ENCODE peak calls at places on chromosomes 1 and 21, in five cellular contexts. One of them, this sample, is unnamed.

GRCh38 chr1:48943393-48943792 is 166.7 kb upstream of the BEND5 start:
- DNase-seq in breast epithelium: no peak
- DNase-seq in epithelial cell of proximal tubule: no peak
- DNase-seq in BE2C: no peak
- DNase-seq in lower lobe of right lung: no peak
- DNase-seq in this sample: no peak

GRCh38 chr1:52334906-52335528 is 31.0 kb downstream of the CC2D1B start:
- DNase-seq in breast epithelium: no peak
- DNase-seq in epithelial cell of proximal tubule: no peak
- DNase-seq in BE2C: no peak
- DNase-seq in lower lobe of right lung: no peak
- DNase-seq in this sample: no peak

GRCh38 chr1:24172598-24172997 is 14.5 kb downstream of the IFNLR1 start:
- DNase-seq in breast epithelium: no peak
- DNase-seq in epithelial cell of proximal tubule: no peak
- DNase-seq in BE2C: no peak
- DNase-seq in lower lobe of right lung: no peak
- DNase-seq in this sample: no peak

GRCh38 chr21:38956006-38956405 is 150.3 kb downstream of the ETS2 start:
- DNase-seq in breast epithelium: no peak
- DNase-seq in epithelial cell of proximal tubule: no peak
- DNase-seq in BE2C: no peak
- DNase-seq in lower lobe of right lung: no peak
- DNase-seq in this sample: no peak

GRCh38 chr1:16076003-16076870 is 2.8 kb upstream of the FAM131C start:
- DNase-seq in breast epithelium: no peak
- DNase-seq in epithelial cell of proximal tubule: peak; percentile 62
- DNase-seq in BE2C: peak; percentile 56
- DNase-seq in lower lobe of right lung: no peak
- DNase-seq in this sample: no peak

GRCh38 chr1:21537932-21538630 is 28.9 kb downstream of the ALPL start:
- DNase-seq in breast epithelium: no peak
- DNase-seq in epithelial cell of proximal tubule: no peak
- DNase-seq in BE2C: no peak
- DNase-seq in lower lobe of right lung: no peak
- DNase-seq in this sample: no peak

GRCh38 chr1:240599299-240599698 is 12.7 kb downstream of the GREM2 start:
- DNase-seq in breast epithelium: no peak
- DNase-seq in epithelial cell of proximal tubule: no peak
- DNase-seq in BE2C: no peak
- DNase-seq in lower lobe of right lung: no peak
- DNase-seq in this sample: no peak

GRCh38 chr1:53359225-53359933 is 31.5 kb upstream of the LRP8 start:
- DNase-seq in breast epithelium: no peak
- DNase-seq in epithelial cell of proximal tubule: no peak
- DNase-seq in BE2C: no peak
- DNase-seq in lower lobe of right lung: no peak
- DNase-seq in this sample: no peak

GRCh38 chr1:100713636-100714035 is 5.9 kb upstream of the VCAM1 start:
- DNase-seq in breast epithelium: no peak
- DNase-seq in epithelial cell of proximal tubule: no peak
- DNase-seq in BE2C: no peak
- DNase-seq in lower lobe of right lung: no peak
- DNase-seq in this sample: no peak

GRCh38 chr1:169899519-169900217 is 6.0 kb upstream of the SCYL3 start:
- DNase-seq in breast epithelium: no peak
- DNase-seq in epithelial cell of proximal tubule: no peak
- DNase-seq in BE2C: no peak
- DNase-seq in lower lobe of right lung: no peak
- DNase-seq in this sample: no peak

GRCh38 chr1:83028467-83028866 is 970.5 kb downstream of the TTLL7 start:
- DNase-seq in breast epithelium: no peak
- DNase-seq in epithelial cell of proximal tubule: no peak
- DNase-seq in BE2C: no peak
- DNase-seq in lower lobe of right lung: no peak
- DNase-seq in this sample: no peak

GRCh38 chr1:150548632-150549495 is at the start of gene ADAMTSL4:
- DNase-seq in breast epithelium: no peak
- DNase-seq in epithelial cell of proximal tubule: no peak
- DNase-seq in BE2C: peak; percentile 70
- DNase-seq in lower lobe of right lung: peak; percentile 86
- DNase-seq in this sample: no peak

GRCh38 chr1:54378884-54379445 is 27.2 kb downstream of the SSBP3 start:
- DNase-seq in breast epithelium: no peak
- DNase-seq in epithelial cell of proximal tubule: no peak
- DNase-seq in BE2C: no peak
- DNase-seq in lower lobe of right lung: no peak
- DNase-seq in this sample: no peak

GRCh38 chr1:224707849-224708725 is 92.0 kb downstream of the CNIH3 start:
- DNase-seq in breast epithelium: no peak
- DNase-seq in epithelial cell of proximal tubule: no peak
- DNase-seq in BE2C: no peak
- DNase-seq in lower lobe of right lung: peak; percentile 64
- DNase-seq in this sample: no peak

GRCh38 chr1:70656371-70656770 is 245.3 kb downstream of the CTH start:
- DNase-seq in breast epithelium: no peak
- DNase-seq in epithelial cell of proximal tubule: no peak
- DNase-seq in BE2C: no peak
- DNase-seq in lower lobe of right lung: no peak
- DNase-seq in this sample: no peak

GRCh38 chr1:172699111-172699510 is 40.2 kb downstream of the FASLG start:
- DNase-seq in breast epithelium: no peak
- DNase-seq in epithelial cell of proximal tubule: no peak
- DNase-seq in BE2C: no peak
- DNase-seq in lower lobe of right lung: no peak
- DNase-seq in this sample: peak; percentile 73

GRCh38 chr1:2814511-2815075 is 13.1 kb upstream of the TTC34 start:
- DNase-seq in breast epithelium: no peak
- DNase-seq in epithelial cell of proximal tubule: no peak
- DNase-seq in BE2C: no peak
- DNase-seq in lower lobe of right lung: no peak
- DNase-seq in this sample: no peak

DNA sequence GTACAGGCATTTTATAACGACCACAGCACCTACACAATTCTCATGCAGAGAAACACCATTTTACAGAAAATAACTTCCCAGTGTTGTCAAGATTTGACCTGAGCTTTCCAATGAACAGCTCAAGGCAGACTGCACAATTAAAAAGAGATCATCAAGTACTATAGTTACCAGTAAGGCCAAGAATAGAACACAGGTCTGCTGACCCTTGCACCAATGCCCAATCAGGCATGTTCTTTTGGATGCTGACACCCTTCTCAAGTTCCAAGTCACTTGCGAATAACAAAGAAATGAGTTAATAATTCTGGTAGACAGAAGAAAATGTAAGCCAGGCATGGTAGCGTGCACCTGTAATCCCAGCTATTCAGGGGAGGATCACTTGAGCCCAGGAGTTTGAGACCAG is 101.9 kb downstream of the SLC45A1 start:
- DNase-seq in breast epithelium: no peak
- DNase-seq in epithelial cell of proximal tubule: peak; percentile 92
- DNase-seq in BE2C: no peak
- DNase-seq in lower lobe of right lung: no peak
- DNase-seq in this sample: no peak
- H3K4me3 ChIP-seq in breast epithelium: peak overlapping the region; percentile 97
- H3K4me3 ChIP-seq in epithelial cell of proximal tubule: peak overlapping the region; percentile 63
- H3K4me3 ChIP-seq in BE2C: no peak overlapping the region
- H3K4me3 ChIP-seq in lower lobe of right lung: peak overlapping the region; percentile 71
- H3K4me3 ChIP-seq in this sample: peak overlapping the region; percentile 94

GRCh38 chr1:111568160-111568559 is 51.4 kb upstream of the RAP1A start:
- DNase-seq in breast epithelium: no peak
- DNase-seq in epithelial cell of proximal tubule: no peak
- DNase-seq in BE2C: no peak
- DNase-seq in lower lobe of right lung: no peak
- DNase-seq in this sample: no peak

GRCh38 chr1:111561328-111561727 is 57.9 kb upstream of the ADORA3 start:
- DNase-seq in breast epithelium: no peak
- DNase-seq in epithelial cell of proximal tubule: no peak
- DNase-seq in BE2C: no peak
- DNase-seq in lower lobe of right lung: no peak
- DNase-seq in this sample: no peak

GRCh38 chr1:111563619-111564018 is 56.0 kb upstream of the RAP1A start:
- DNase-seq in breast epithelium: no peak
- DNase-seq in epithelial cell of proximal tubule: no peak
- DNase-seq in BE2C: no peak
- DNase-seq in lower lobe of right lung: no peak
- DNase-seq in this sample: no peak

GRCh38 chr1:111565957-111566356 is 53.6 kb upstream of the RAP1A start:
- DNase-seq in breast epithelium: no peak
- DNase-seq in epithelial cell of proximal tubule: no peak
- DNase-seq in BE2C: no peak
- DNase-seq in lower lobe of right lung: no peak
- DNase-seq in this sample: no peak

DNA sequence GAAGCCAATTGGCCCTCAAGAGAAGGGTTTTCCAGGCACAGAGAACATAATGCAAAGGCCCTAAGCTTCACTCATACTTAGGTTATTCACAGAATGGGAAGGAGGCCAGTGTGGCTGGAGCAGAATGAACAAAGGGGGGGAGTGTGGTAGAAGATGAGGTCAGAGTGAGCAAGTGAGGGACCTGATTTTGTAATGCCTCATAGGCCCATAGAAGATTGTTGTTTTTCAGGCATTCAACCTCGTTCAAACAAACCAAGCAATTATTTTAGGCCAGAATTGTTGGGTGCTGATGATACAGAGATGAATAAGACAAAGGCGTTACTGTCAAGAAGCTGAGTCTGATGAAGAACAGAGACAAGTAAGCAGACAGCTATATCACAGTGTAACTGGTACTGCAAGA is 54.5 kb upstream of the RAP1A start:
- DNase-seq in breast epithelium: no peak
- DNase-seq in epithelial cell of proximal tubule: no peak
- DNase-seq in BE2C: no peak
- DNase-seq in lower lobe of right lung: no peak
- DNase-seq in this sample: no peak
- H3K4me3 ChIP-seq in breast epithelium: no peak overlapping the region
- H3K4me3 ChIP-seq in epithelial cell of proximal tubule: no peak overlapping the region
- H3K4me3 ChIP-seq in BE2C: no peak overlapping the region
- H3K4me3 ChIP-seq in lower lobe of right lung: no peak overlapping the region
- H3K4me3 ChIP-seq in this sample: no peak overlapping the region

GRCh38 chr1:201631037-201631436 is 92.1 kb downstream of the NAV1 start:
- DNase-seq in breast epithelium: no peak
- DNase-seq in epithelial cell of proximal tubule: no peak
- DNase-seq in BE2C: no peak
- DNase-seq in lower lobe of right lung: no peak
- DNase-seq in this sample: no peak

GRCh38 chr1:201633297-201633696 is 94.4 kb downstream of the NAV1 start:
- DNase-seq in breast epithelium: no peak
- DNase-seq in epithelial cell of proximal tubule: no peak
- DNase-seq in BE2C: no peak
- DNase-seq in lower lobe of right lung: no peak
- DNase-seq in this sample: no peak

GRCh38 chr1:201628490-201628889 is 89.6 kb downstream of the NAV1 start:
- DNase-seq in breast epithelium: no peak
- DNase-seq in epithelial cell of proximal tubule: no peak
- DNase-seq in BE2C: peak; percentile 53
- DNase-seq in lower lobe of right lung: no peak
- DNase-seq in this sample: no peak

GRCh38 chr1:201632364-201632952 is 93.5 kb downstream of the NAV1 start:
- DNase-seq in breast epithelium: no peak
- DNase-seq in epithelial cell of proximal tubule: no peak
- DNase-seq in BE2C: no peak
- DNase-seq in lower lobe of right lung: no peak
- DNase-seq in this sample: no peak

GRCh38 chr1:201630582-201630981 is 91.7 kb downstream of the NAV1 start:
- DNase-seq in breast epithelium: no peak
- DNase-seq in epithelial cell of proximal tubule: no peak
- DNase-seq in BE2C: no peak
- DNase-seq in lower lobe of right lung: no peak
- DNase-seq in this sample: no peak
- H3K4me3 ChIP-seq in breast epithelium: no peak overlapping the region
- H3K4me3 ChIP-seq in epithelial cell of proximal tubule: no peak overlapping the region
- H3K4me3 ChIP-seq in BE2C: no peak overlapping the region
- H3K4me3 ChIP-seq in lower lobe of right lung: no peak overlapping the region
- H3K4me3 ChIP-seq in this sample: no peak overlapping the region

GRCh38 chr1:85583355-85584263 is 3.0 kb downstream of the CCN1 start:
- DNase-seq in breast epithelium: no peak
- DNase-seq in epithelial cell of proximal tubule: no peak
- DNase-seq in BE2C: no peak
- DNase-seq in lower lobe of right lung: no peak
- DNase-seq in this sample: no peak
- H3K4me3 ChIP-seq in breast epithelium: peak overlapping the region; percentile 68
- H3K4me3 ChIP-seq in epithelial cell of proximal tubule: peak overlapping the region; percentile 92
- H3K4me3 ChIP-seq in BE2C: no peak overlapping the region
- H3K4me3 ChIP-seq in lower lobe of right lung: peak overlapping the region; percentile 67
- H3K4me3 ChIP-seq in this sample: no peak overlapping the region

DNA sequence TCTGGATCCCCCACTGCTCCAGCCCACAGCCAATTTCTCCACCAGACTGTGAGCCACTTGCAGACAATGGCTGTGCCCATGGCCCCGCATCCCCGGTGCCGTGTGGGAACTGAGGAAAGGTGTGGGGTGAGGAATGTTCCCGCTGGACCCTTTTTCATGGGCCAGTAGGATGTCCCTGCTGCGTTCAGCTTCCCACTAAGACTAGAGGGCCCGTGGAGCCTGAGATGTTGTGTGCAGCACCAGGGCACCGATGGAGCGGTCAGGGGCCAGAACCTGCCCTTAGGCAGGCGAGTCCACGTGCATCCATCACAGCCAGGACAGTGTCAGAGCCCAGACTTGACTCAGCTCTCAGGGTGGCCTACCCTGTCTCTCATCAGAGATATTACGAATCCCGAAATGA is 105.7 kb upstream of the COL6A1 start:
- DNase-seq in breast epithelium: no peak
- DNase-seq in epithelial cell of proximal tubule: no peak
- DNase-seq in BE2C: peak; percentile 12
- DNase-seq in lower lobe of right lung: no peak
- DNase-seq in this sample: no peak
- H3K4me3 ChIP-seq in breast epithelium: no peak overlapping the region
- H3K4me3 ChIP-seq in epithelial cell of proximal tubule: no peak overlapping the region
- H3K4me3 ChIP-seq in BE2C: no peak overlapping the region
- H3K4me3 ChIP-seq in lower lobe of right lung: no peak overlapping the region
- H3K4me3 ChIP-seq in this sample: no peak overlapping the region

DNA sequence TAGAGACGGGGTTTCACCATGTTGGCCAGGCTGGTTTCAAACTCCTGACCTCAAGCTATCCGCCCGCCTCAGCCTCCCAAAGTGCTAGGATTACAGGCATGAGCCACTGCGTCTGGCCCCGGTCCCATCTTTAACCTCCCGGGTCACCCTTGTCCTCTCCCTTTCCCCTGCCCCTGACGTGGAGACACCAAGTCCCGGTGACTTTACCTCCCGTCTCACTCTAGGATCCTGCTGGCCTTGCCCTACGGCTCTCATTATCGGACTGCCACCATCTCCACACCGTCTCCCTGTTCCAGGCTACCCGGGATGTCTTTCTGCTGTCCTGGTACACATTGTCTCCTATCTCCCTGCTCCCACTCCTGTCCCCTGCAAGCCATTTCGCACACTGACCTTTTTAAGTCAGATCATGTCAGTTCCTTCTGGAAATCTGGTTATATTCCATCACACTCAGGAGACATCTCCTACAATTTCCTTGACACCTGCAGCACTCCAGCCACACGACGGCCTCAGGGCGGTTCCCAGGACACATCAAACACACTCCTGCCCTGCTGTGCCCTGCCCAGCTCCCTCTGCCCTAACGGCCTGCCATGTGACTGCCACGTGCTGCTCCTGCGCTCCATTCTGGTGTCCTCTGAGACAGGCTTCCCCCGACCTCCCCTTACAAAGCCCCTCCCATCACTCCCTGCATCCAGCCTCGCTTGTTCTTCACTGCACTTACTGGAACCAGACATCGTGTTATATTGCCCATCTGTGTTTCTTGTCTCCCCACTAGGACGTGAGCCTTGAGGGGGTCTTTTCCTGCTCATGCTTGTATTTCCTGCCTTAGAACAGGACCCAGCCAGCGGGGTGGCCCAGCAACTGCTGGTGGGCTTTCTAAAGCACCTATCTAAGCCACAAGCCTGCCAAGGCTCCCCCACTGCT is 32.7 kb downstream of the TTC39A start:
- DNase-seq in breast epithelium: no peak
- DNase-seq in epithelial cell of proximal tubule: no peak
- DNase-seq in BE2C: no peak
- DNase-seq in lower lobe of right lung: no peak
- DNase-seq in this sample: no peak
- H3K4me3 ChIP-seq in breast epithelium: peak overlapping the region; percentile 47
- H3K4me3 ChIP-seq in epithelial cell of proximal tubule: peak overlapping the region; percentile 50
- H3K4me3 ChIP-seq in BE2C: no peak overlapping the region
- H3K4me3 ChIP-seq in lower lobe of right lung: peak overlapping the region; percentile 57
- H3K4me3 ChIP-seq in this sample: no peak overlapping the region

This sample was measured in effector memory CD4-positive, alpha-beta T cell.